ENCODE peak calls at places on chromosomes 11 and 22, in ten cellular contexts. One of them, this sample, is unnamed.

GRCh38 chr11:47514825-47515647 is 37.9 kb downstream of the CELF1 start:
- DNase-seq in esophagus squamous epithelium: no peak
- DNase-seq in caudate nucleus: no peak
- DNase-seq in midbrain: no peak
- DNase-seq in chondrocyte: no peak
- DNase-seq in NCI-H2029: no peak
- DNase-seq in stimulated activated CD8-positive, alpha-beta memory T cell treated with anti-CD3 and anti-CD28 coated beads, Interleukin-4, amount 100 ng/mL, for 1 hour: no peak
- DNase-seq in germinal center: peak
- DNase-seq in stimulated activated CD4-positive, alpha-beta T cell treated with anti-CD3 and anti-CD28 coated beads, Interleukin-15, amount 100 ng/mL, for 48 hours: peak
- DNase-seq in ELR: peak
- DNase-seq in this sample: no peak

GRCh38 chr11:88402784-88403183 is 65.2 kb upstream of the CTSC start:
- DNase-seq in esophagus squamous epithelium: no peak
- DNase-seq in caudate nucleus: no peak
- DNase-seq in midbrain: no peak
- DNase-seq in chondrocyte: no peak
- DNase-seq in NCI-H2029: no peak
- DNase-seq in stimulated activated CD8-positive, alpha-beta memory T cell treated with anti-CD3 and anti-CD28 coated beads, Interleukin-4, amount 100 ng/mL, for 1 hour: no peak
- DNase-seq in germinal center: no peak
- DNase-seq in stimulated activated CD4-positive, alpha-beta T cell treated with anti-CD3 and anti-CD28 coated beads, Interleukin-15, amount 100 ng/mL, for 48 hours: no peak
- DNase-seq in ELR: peak
- DNase-seq in this sample: no peak

GRCh38 chr11:117862019-117862725 is 14.3 kb downstream of the FXYD6 start:
- DNase-seq in esophagus squamous epithelium: no peak
- DNase-seq in caudate nucleus: no peak
- DNase-seq in midbrain: no peak
- DNase-seq in chondrocyte: no peak
- DNase-seq in NCI-H2029: no peak
- DNase-seq in stimulated activated CD8-positive, alpha-beta memory T cell treated with anti-CD3 and anti-CD28 coated beads, Interleukin-4, amount 100 ng/mL, for 1 hour: no peak
- DNase-seq in germinal center: no peak
- DNase-seq in stimulated activated CD4-positive, alpha-beta T cell treated with anti-CD3 and anti-CD28 coated beads, Interleukin-15, amount 100 ng/mL, for 48 hours: no peak
- DNase-seq in ELR: no peak
- DNase-seq in this sample: no peak

GRCh38 chr11:122556605-122557004 is 98.9 kb upstream of the UBASH3B start:
- DNase-seq in esophagus squamous epithelium: no peak
- DNase-seq in caudate nucleus: no peak
- DNase-seq in midbrain: no peak
- DNase-seq in chondrocyte: no peak
- DNase-seq in NCI-H2029: no peak
- DNase-seq in stimulated activated CD8-positive, alpha-beta memory T cell treated with anti-CD3 and anti-CD28 coated beads, Interleukin-4, amount 100 ng/mL, for 1 hour: no peak
- DNase-seq in germinal center: no peak
- DNase-seq in stimulated activated CD4-positive, alpha-beta T cell treated with anti-CD3 and anti-CD28 coated beads, Interleukin-15, amount 100 ng/mL, for 48 hours: no peak
- DNase-seq in ELR: no peak
- DNase-seq in this sample: no peak

GRCh38 chr11:31764186-31764730 is 46.9 kb downstream of the PAX6 start:
- DNase-seq in esophagus squamous epithelium: no peak
- DNase-seq in caudate nucleus: no peak
- DNase-seq in midbrain: no peak
- DNase-seq in chondrocyte: no peak
- DNase-seq in NCI-H2029: no peak
- DNase-seq in stimulated activated CD8-positive, alpha-beta memory T cell treated with anti-CD3 and anti-CD28 coated beads, Interleukin-4, amount 100 ng/mL, for 1 hour: no peak
- DNase-seq in germinal center: no peak
- DNase-seq in stimulated activated CD4-positive, alpha-beta T cell treated with anti-CD3 and anti-CD28 coated beads, Interleukin-15, amount 100 ng/mL, for 48 hours: no peak
- DNase-seq in ELR: no peak
- DNase-seq in this sample: no peak

GRCh38 chr22:23537421-23537820 is 42.7 kb downstream of the IGLL1 start:
- DNase-seq in esophagus squamous epithelium: no peak
- DNase-seq in caudate nucleus: no peak
- DNase-seq in midbrain: no peak
- DNase-seq in chondrocyte: no peak
- DNase-seq in NCI-H2029: no peak
- DNase-seq in stimulated activated CD8-positive, alpha-beta memory T cell treated with anti-CD3 and anti-CD28 coated beads, Interleukin-4, amount 100 ng/mL, for 1 hour: no peak
- DNase-seq in germinal center: no peak
- DNase-seq in stimulated activated CD4-positive, alpha-beta T cell treated with anti-CD3 and anti-CD28 coated beads, Interleukin-15, amount 100 ng/mL, for 48 hours: no peak
- DNase-seq in ELR: no peak
- DNase-seq in this sample: no peak

GRCh38 chr11:2796091-2796490 is 89.5 kb downstream of the CDKN1C start:
- DNase-seq in esophagus squamous epithelium: no peak
- DNase-seq in caudate nucleus: no peak
- DNase-seq in midbrain: no peak
- DNase-seq in chondrocyte: peak
- DNase-seq in NCI-H2029: no peak
- DNase-seq in stimulated activated CD8-positive, alpha-beta memory T cell treated with anti-CD3 and anti-CD28 coated beads, Interleukin-4, amount 100 ng/mL, for 1 hour: no peak
- DNase-seq in germinal center: no peak
- DNase-seq in stimulated activated CD4-positive, alpha-beta T cell treated with anti-CD3 and anti-CD28 coated beads, Interleukin-15, amount 100 ng/mL, for 48 hours: no peak
- DNase-seq in ELR: no peak
- DNase-seq in this sample: no peak

GRCh38 chr11:70717961-70718595 is 319.7 kb downstream of the CTTN start:
- DNase-seq in esophagus squamous epithelium: no peak
- DNase-seq in caudate nucleus: peak
- DNase-seq in midbrain: peak
- DNase-seq in chondrocyte: no peak
- DNase-seq in NCI-H2029: no peak
- DNase-seq in stimulated activated CD8-positive, alpha-beta memory T cell treated with anti-CD3 and anti-CD28 coated beads, Interleukin-4, amount 100 ng/mL, for 1 hour: no peak
- DNase-seq in germinal center: no peak
- DNase-seq in stimulated activated CD4-positive, alpha-beta T cell treated with anti-CD3 and anti-CD28 coated beads, Interleukin-15, amount 100 ng/mL, for 48 hours: no peak
- DNase-seq in ELR: peak
- DNase-seq in this sample: no peak

GRCh38 chr11:120651396-120651795 is 139.8 kb downstream of the GRIK4 start:
- DNase-seq in esophagus squamous epithelium: no peak
- DNase-seq in caudate nucleus: no peak
- DNase-seq in midbrain: no peak
- DNase-seq in chondrocyte: no peak
- DNase-seq in NCI-H2029: no peak
- DNase-seq in stimulated activated CD8-positive, alpha-beta memory T cell treated with anti-CD3 and anti-CD28 coated beads, Interleukin-4, amount 100 ng/mL, for 1 hour: no peak
- DNase-seq in germinal center: no peak
- DNase-seq in stimulated activated CD4-positive, alpha-beta T cell treated with anti-CD3 and anti-CD28 coated beads, Interleukin-15, amount 100 ng/mL, for 48 hours: no peak
- DNase-seq in ELR: no peak
- DNase-seq in this sample: no peak

GRCh38 chr11:1458340-1459218 is 28.0 kb downstream of the MOB2 start:
- DNase-seq in esophagus squamous epithelium: no peak
- DNase-seq in caudate nucleus: peak
- DNase-seq in midbrain: peak
- DNase-seq in chondrocyte: no peak
- DNase-seq in NCI-H2029: peak
- DNase-seq in stimulated activated CD8-positive, alpha-beta memory T cell treated with anti-CD3 and anti-CD28 coated beads, Interleukin-4, amount 100 ng/mL, for 1 hour: no peak
- DNase-seq in germinal center: no peak
- DNase-seq in stimulated activated CD4-positive, alpha-beta T cell treated with anti-CD3 and anti-CD28 coated beads, Interleukin-15, amount 100 ng/mL, for 48 hours: no peak
- DNase-seq in ELR: peak
- DNase-seq in this sample: no peak

GRCh38 chr22:31135706-31136105 is 4.6 kb downstream of the PLA2G3 start:
- DNase-seq in esophagus squamous epithelium: no peak
- DNase-seq in caudate nucleus: no peak
- DNase-seq in midbrain: no peak
- DNase-seq in chondrocyte: no peak
- DNase-seq in NCI-H2029: no peak
- DNase-seq in stimulated activated CD8-positive, alpha-beta memory T cell treated with anti-CD3 and anti-CD28 coated beads, Interleukin-4, amount 100 ng/mL, for 1 hour: no peak
- DNase-seq in germinal center: no peak
- DNase-seq in stimulated activated CD4-positive, alpha-beta T cell treated with anti-CD3 and anti-CD28 coated beads, Interleukin-15, amount 100 ng/mL, for 48 hours: no peak
- DNase-seq in ELR: no peak
- DNase-seq in this sample: no peak

GRCh38 chr22:34841321-34841901 is 224.5 kb upstream of the ISX start:
- DNase-seq in esophagus squamous epithelium: no peak
- DNase-seq in caudate nucleus: no peak
- DNase-seq in midbrain: no peak
- DNase-seq in chondrocyte: no peak
- DNase-seq in NCI-H2029: no peak
- DNase-seq in stimulated activated CD8-positive, alpha-beta memory T cell treated with anti-CD3 and anti-CD28 coated beads, Interleukin-4, amount 100 ng/mL, for 1 hour: no peak
- DNase-seq in germinal center: no peak
- DNase-seq in stimulated activated CD4-positive, alpha-beta T cell treated with anti-CD3 and anti-CD28 coated beads, Interleukin-15, amount 100 ng/mL, for 48 hours: no peak
- DNase-seq in ELR: no peak
- DNase-seq in this sample: no peak

GRCh38 chr11:77411238-77411637 is 62.7 kb downstream of the PAK1 start:
- DNase-seq in esophagus squamous epithelium: no peak
- DNase-seq in caudate nucleus: no peak
- DNase-seq in midbrain: no peak
- DNase-seq in chondrocyte: no peak
- DNase-seq in NCI-H2029: no peak
- DNase-seq in stimulated activated CD8-positive, alpha-beta memory T cell treated with anti-CD3 and anti-CD28 coated beads, Interleukin-4, amount 100 ng/mL, for 1 hour: no peak
- DNase-seq in germinal center: peak
- DNase-seq in stimulated activated CD4-positive, alpha-beta T cell treated with anti-CD3 and anti-CD28 coated beads, Interleukin-15, amount 100 ng/mL, for 48 hours: peak
- DNase-seq in ELR: peak
- DNase-seq in this sample: no peak

GRCh38 chr11:13963169-13963948 is 836 bp downstream of the SPON1 start:
- DNase-seq in esophagus squamous epithelium: no peak
- DNase-seq in caudate nucleus: peak
- DNase-seq in midbrain: no peak
- DNase-seq in chondrocyte: no peak
- DNase-seq in NCI-H2029: no peak
- DNase-seq in stimulated activated CD8-positive, alpha-beta memory T cell treated with anti-CD3 and anti-CD28 coated beads, Interleukin-4, amount 100 ng/mL, for 1 hour: no peak
- DNase-seq in germinal center: peak
- DNase-seq in stimulated activated CD4-positive, alpha-beta T cell treated with anti-CD3 and anti-CD28 coated beads, Interleukin-15, amount 100 ng/mL, for 48 hours: no peak
- DNase-seq in ELR: no peak
- DNase-seq in this sample: no peak

GRCh38 chr11:114281388-114281956 is 14.7 kb upstream of the NNMT start:
- DNase-seq in esophagus squamous epithelium: no peak
- DNase-seq in caudate nucleus: no peak
- DNase-seq in midbrain: no peak
- DNase-seq in chondrocyte: no peak
- DNase-seq in NCI-H2029: no peak
- DNase-seq in stimulated activated CD8-positive, alpha-beta memory T cell treated with anti-CD3 and anti-CD28 coated beads, Interleukin-4, amount 100 ng/mL, for 1 hour: no peak
- DNase-seq in germinal center: no peak
- DNase-seq in stimulated activated CD4-positive, alpha-beta T cell treated with anti-CD3 and anti-CD28 coated beads, Interleukin-15, amount 100 ng/mL, for 48 hours: no peak
- DNase-seq in ELR: no peak
- DNase-seq in this sample: no peak

GRCh38 chr11:117780456-117780855 is 16.6 kb downstream of the DSCAML1 start:
- DNase-seq in esophagus squamous epithelium: no peak
- DNase-seq in caudate nucleus: no peak
- DNase-seq in midbrain: no peak
- DNase-seq in chondrocyte: no peak
- DNase-seq in NCI-H2029: no peak
- DNase-seq in stimulated activated CD8-positive, alpha-beta memory T cell treated with anti-CD3 and anti-CD28 coated beads, Interleukin-4, amount 100 ng/mL, for 1 hour: no peak
- DNase-seq in germinal center: no peak
- DNase-seq in stimulated activated CD4-positive, alpha-beta T cell treated with anti-CD3 and anti-CD28 coated beads, Interleukin-15, amount 100 ng/mL, for 48 hours: no peak
- DNase-seq in ELR: no peak
- DNase-seq in this sample: no peak

GRCh38 chr11:65915821-65916251 is 3.0 kb downstream of the C11orf68 start:
- DNase-seq in esophagus squamous epithelium: no peak
- DNase-seq in caudate nucleus: peak
- DNase-seq in midbrain: no peak
- DNase-seq in chondrocyte: peak
- DNase-seq in NCI-H2029: no peak
- DNase-seq in stimulated activated CD8-positive, alpha-beta memory T cell treated with anti-CD3 and anti-CD28 coated beads, Interleukin-4, amount 100 ng/mL, for 1 hour: no peak
- DNase-seq in germinal center: no peak
- DNase-seq in stimulated activated CD4-positive, alpha-beta T cell treated with anti-CD3 and anti-CD28 coated beads, Interleukin-15, amount 100 ng/mL, for 48 hours: no peak
- DNase-seq in ELR: peak
- DNase-seq in this sample: no peak